ENCODE peak calls at places on chromosomes 5 and 9, in four cellular contexts. Z is endothelial cell; I is SK-N-SH; H is activated naive CD4-positive, alpha-beta T cell treated with anti-CD3 and anti-CD28 coated beads for 36 hours. T is an unnamed sample.

GRCh38 chr9:101495810-101496209 is 37.8 kb upstream of the RNF20 start:
- DNase-seq in Z (no peak), I (no peak), H (no peak), T (no peak)

GRCh38 chr9:92671323-92671722 is 1.4 kb upstream of the IPPK start:
- DNase-seq in Z (no peak), I (no peak), H (no peak), T (no peak)

GRCh38 chr5:177111720-177112394 is 21.7 kb upstream of the NSD1 start:
- DNase-seq in Z (peak; percentile 83), I (peak; percentile 91), H (peak; percentile 76), T (peak; percentile 91)

GRCh38 chr9:37410969-37411785 is 11.3 kb upstream of the GRHPR start:
- DNase-seq in Z (peak; percentile 26), I (no peak), H (peak; percentile 45), T (no peak)

GRCh38 chr5:108193021-108193795 is 188.7 kb downstream of the FBXL17 start:
- DNase-seq in Z (no peak), I (no peak), H (no peak), T (no peak)

GRCh38 chr5:150636391-150637244 is 3.8 kb upstream of the SYNPO start:
- DNase-seq in Z (no peak), I (peak; percentile 84), H (no peak), T (no peak)

GRCh38 chr5:912356-913091 is 19.8 kb downstream of the TRIP13 start:
- DNase-seq in Z (no peak), I (no peak), H (peak; percentile 32), T (peak; percentile 32)

GRCh38 chr9:125659201-125659840 is 47.7 kb downstream of the MAPKAP1 start:
- DNase-seq in Z (no peak), I (no peak), H (no peak), T (no peak)

GRCh38 chr5:38226091-38226490 is 32.3 kb upstream of the EGFLAM start:
- DNase-seq in Z (no peak), I (no peak), H (no peak), T (no peak)